ENCODE peak calls at places on chromosomes 16 and 17, in five cellular contexts. S, Y, F, X and T are unnamed samples.

GRCh38 chr17:72604518-72604917 is 483.7 kb downstream of the SOX9 start:
- DNase-seq in S (no peak), X (no peak), Y (no peak), F (no peak), T (peak)

GRCh38 chr16:81315271-81316175 is 761 bp downstream of the GAN start:
- DNase-seq in Y (no peak), F (no peak), X (peak), S (peak), T (peak)

GRCh38 chr17:31387438-31387837 is 4.0 kb upstream of the RAB11FIP4 start:
- DNase-seq in X (no peak), F (no peak), Y (no peak), S (no peak), T (no peak)

GRCh38 chr17:79951361-79952264 is 84.1 kb downstream of the TBC1D16 start:
- DNase-seq in Y (no peak), F (no peak), X (no peak), S (peak), T (peak)

GRCh38 chr16:12461201-12461600 is 342.5 kb downstream of the CPPED1 start:
- DNase-seq in S (no peak), F (no peak), Y (no peak), X (no peak), T (no peak)

GRCh38 chr16:89571636-89572035 is 3.9 kb upstream of the CPNE7 start:
- DNase-seq in Y (no peak), S (no peak), X (no peak), F (no peak), T (no peak)

GRCh38 chr17:385195-385835 is 32.7 kb upstream of the RPH3AL start:
- DNase-seq in S (peak), X (peak), F (no peak), Y (no peak), T (no peak)

GRCh38 chr16:2009302-2009711 is 314 bp downstream of the ZNF598 start:
- DNase-seq in F (no peak), Y (no peak), S (peak), X (peak), T (no peak)

GRCh38 chr17:35692811-35693210 is 38.6 kb upstream of the RASL10B start:
- DNase-seq in Y (no peak), X (no peak), S (no peak), F (no peak), T (no peak)

GRCh38 chr17:381941-382643 is 29.5 kb upstream of the RPH3AL start:
- DNase-seq in S (no peak), Y (no peak), F (no peak), X (no peak), T (no peak)

GRCh38 chr17:64498308-64499203 is 1.7 kb upstream of the POLG2 start:
- DNase-seq in Y (no peak), X (no peak), S (no peak), F (no peak), T (no peak)

GRCh38 chr16:65384441-65384840 is 262.6 kb upstream of the CDH11 start:
- DNase-seq in F (no peak), Y (no peak), X (no peak), S (no peak), T (no peak)

GRCh38 chr17:20948984-20949777 is 93.6 kb downstream of the USP22 start:
- DNase-seq in S (no peak), Y (no peak), F (no peak), X (no peak), T (no peak)

GRCh38 chr17:36747861-36748260 is 146.5 kb downstream of the MRM1 start:
- DNase-seq in S (no peak), Y (no peak), F (no peak), X (no peak), T (no peak)

GRCh38 chr16:27980919-27981670 is 82.4 kb downstream of the GSG1L start:
- DNase-seq in X (no peak), Y (no peak), F (no peak), S (peak), T (no peak)

GRCh38 chr17:9478889-9479288 is 96.7 kb downstream of the STX8 start:
- DNase-seq in X (no peak), S (no peak), F (no peak), Y (no peak), T (no peak)

GRCh38 chr17:9488556-9488955 is 87.1 kb downstream of the STX8 start:
- DNase-seq in S (no peak), F (no peak), Y (no peak), X (no peak), T (no peak)

GRCh38 chr17:9487406-9487805 is 88.2 kb downstream of the STX8 start:
- DNase-seq in S (no peak), Y (no peak), X (no peak), F (no peak), T (no peak)

GRCh38 chr17:9484789-9485188 is 90.8 kb downstream of the STX8 start:
- DNase-seq in Y (no peak), F (no peak), X (no peak), S (no peak), T (no peak)
- TF ChIP-seq CHD2 in Y (no peak), F (no peak), X (no peak), S (no peak), T (no peak)

GRCh38 chr17:60134396-60135159 is 15.2 kb upstream of the CA4 start:
- DNase-seq in X (peak), S (peak), F (no peak), Y (no peak), T (no peak)
- TF ChIP-seq MAX in X (no peak), S (no peak), F (no peak), Y (no peak), T (no peak)

DNA sequence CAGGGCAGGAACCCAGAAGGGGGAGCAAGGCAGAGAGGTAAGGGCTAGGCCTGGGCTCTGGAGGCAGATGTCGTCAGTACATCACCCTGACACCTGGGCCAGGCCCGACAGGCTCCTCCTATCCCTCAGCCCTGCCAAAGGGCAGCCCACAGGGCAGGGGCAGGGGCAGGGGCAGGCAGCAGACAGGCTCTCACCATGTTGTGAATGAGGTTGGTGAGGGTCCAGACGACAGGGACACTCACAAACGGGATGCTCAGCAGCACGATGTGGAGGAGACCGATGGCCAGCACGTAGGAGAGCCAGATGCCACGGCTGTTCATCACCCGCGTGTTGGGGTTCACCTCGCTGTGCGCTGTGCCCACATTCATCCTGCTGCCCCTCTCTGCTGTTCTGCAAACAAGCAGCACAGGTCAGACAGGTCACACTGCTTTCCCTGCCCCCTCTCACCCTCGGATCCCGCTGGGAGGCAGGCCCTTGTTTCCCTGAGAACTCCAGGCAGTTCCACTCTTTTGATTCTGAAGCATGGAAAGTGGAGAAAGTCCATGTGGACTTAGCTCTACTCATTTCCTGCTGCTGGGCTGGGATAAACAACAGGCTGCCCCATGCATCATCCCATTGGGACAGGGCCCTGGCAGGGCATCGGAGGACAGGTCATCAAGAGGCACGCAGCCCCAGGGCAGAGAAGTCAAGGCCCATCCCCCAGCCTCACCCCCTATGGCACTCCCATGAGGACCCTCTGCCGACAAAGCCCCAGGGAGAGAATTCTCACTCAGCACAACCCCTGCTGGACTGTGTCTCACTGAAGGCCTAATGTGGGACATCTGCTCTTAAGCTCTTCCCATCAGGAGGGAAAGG is 3.3 kb downstream of the ORMDL3 start:
- DNase-seq in X (no peak), S (no peak), Y (no peak), F (no peak), T (peak)
- H3K9ac ChIP-seq in X (no peak), S (no peak), Y (peak), F (peak), T (peak)

DNA sequence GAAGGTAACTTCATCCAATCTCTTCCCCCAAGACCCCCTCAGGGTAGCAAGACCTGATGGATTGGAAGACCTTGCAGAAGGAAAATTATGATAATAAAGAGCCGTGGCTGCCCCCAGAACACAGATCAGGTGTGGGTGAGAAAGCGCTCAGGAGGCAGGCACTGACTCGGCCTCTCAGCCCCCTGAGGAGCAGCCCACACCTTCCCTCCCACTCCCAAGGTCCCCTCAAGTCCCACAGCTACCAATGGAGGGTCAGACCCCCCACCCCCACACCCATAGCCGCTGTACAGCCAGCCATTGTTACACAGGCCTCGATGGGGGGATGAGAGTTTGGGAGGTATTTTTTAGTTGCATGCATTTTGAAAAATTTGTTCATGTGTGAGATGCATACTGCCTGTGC is 211.5 kb downstream of the C16orf78 start:
- DNase-seq in X (no peak), F (no peak), Y (no peak), S (no peak), T (no peak)
- TF ChIP-seq CHD2 in X (no peak), F (no peak), Y (no peak), S (no peak), T (no peak)

DNA sequence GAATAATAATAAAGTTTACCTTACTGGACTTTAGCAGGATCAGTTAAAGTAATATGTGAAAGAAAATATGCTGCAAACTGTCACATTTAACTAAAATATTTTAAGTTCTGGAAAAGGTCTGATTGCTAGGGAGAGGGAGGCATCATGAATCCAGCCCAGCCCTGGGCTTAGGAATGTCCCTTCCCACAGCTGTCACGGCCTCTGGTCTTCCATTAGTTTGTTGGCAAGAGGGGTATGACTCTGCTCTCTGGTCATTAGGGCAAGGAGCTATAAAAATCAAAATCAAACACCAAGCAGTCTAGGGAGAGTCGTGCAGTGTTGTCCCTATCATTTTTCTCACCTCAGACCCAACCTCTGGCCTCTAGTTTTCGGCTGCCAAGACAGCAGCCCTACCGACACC is 41.6 kb downstream of the NEUROD2 start:
- DNase-seq in X (no peak), F (no peak), S (no peak), Y (no peak), T (no peak)
- TF ChIP-seq MAX in X (no peak), F (no peak), S (no peak), Y (no peak), T (no peak)

DNA sequence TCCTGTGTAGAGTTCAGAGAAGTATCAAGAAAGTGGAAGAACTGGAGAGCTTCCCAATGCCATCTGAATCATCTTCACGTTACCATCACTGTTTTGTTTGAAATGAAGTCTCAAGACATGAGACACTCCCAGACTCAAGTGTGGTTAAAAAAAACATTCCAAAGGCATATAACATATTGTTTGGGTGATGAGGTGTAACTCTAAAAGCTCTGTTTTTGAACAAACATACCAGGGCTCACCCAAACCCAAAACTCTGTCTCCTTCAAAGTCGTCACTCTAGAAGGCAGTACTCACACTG is 6.3 kb upstream of the ZCCHC14 start:
- DNase-seq in F (no peak), Y (no peak), S (no peak), X (no peak), T (no peak)
- H3K9ac ChIP-seq in F (no peak), Y (no peak), S (peak), X (no peak), T (no peak)

GRCh38 chr17:19502517-19502916 is 31.1 kb upstream of the SLC47A1 start:
- DNase-seq in Y (no peak), S (no peak), X (no peak), F (no peak), T (no peak)
- TF ChIP-seq CHD2 in Y (no peak), S (no peak), X (no peak), F (no peak), T (no peak)

GRCh38 chr17:65557349-65558310 is 3.8 kb downstream of the AXIN2 start:
- DNase-seq in S (no peak), F (no peak), X (no peak), Y (no peak), T (peak)
- TF ChIP-seq MAX in S (no peak), F (no peak), X (no peak), Y (no peak), T (peak)

DNA sequence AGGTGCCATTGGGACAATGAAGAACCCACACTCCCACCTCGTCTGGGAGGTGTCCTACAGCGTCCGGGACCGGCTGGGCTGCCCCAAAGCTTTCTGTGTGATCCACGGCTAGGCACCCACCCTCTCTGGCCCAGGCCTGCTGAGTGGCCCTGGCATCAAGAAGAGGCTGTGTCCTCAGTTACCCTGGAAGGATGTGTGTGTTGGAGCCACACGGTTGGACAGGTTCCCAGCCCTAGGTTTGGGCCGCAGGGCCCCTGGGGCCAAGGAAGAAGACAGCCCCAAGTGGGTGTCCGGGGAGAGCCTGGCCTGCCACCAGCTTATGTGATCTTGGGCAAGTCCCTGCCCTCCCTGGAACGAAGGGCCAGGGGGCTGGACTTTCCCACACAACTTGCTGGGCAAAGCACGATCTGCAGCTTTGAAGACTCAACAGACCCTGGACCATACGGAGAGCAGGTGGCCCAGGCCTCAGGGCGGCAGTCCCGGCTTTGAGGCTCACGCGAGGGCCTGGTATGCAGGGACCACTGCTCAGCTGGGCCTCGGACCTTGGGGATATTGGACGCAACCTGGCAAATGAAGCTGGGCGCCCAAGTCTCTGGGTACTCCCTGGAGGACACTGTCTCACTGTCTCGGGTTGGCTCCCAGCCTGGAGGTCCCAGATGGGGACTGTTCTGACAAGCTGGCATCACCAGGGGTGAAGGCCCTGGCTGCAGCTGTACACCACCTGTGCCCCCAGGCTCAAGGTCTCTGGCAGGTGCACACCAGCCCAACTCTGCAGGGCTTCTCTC is 17.5 kb downstream of the MYBBP1A start:
- DNase-seq in S (no peak), Y (no peak), X (no peak), F (no peak), T (no peak)
- H3K9ac ChIP-seq in S (no peak), Y (no peak), X (no peak), F (no peak), T (no peak)